ENCODE peak calls at places on chromosome 18, in six cellular contexts. One of them, this sample, is unnamed.

GRCh38 chr18:57299931-57300330 is 52.4 kb upstream of the ST8SIA3 start:
- DNase-seq in CD8-positive, alpha-beta memory T cell: no peak
- DNase-seq in heart left ventricle: no peak
- DNase-seq in astrocyte: no peak
- DNase-seq in GM23248: no peak
- DNase-seq in H1: no peak
- DNase-seq in this sample: no peak

GRCh38 chr18:32271649-32272324 is 81.9 kb downstream of the MEP1B start:
- DNase-seq in CD8-positive, alpha-beta memory T cell: peak; percentile 15
- DNase-seq in heart left ventricle: peak; percentile 30
- DNase-seq in astrocyte: peak; percentile 43
- DNase-seq in GM23248: peak; percentile 69
- DNase-seq in H1: no peak
- DNase-seq in this sample: no peak

GRCh38 chr18:26190506-26190905 is 35.7 kb upstream of the TAF4B start:
- DNase-seq in CD8-positive, alpha-beta memory T cell: peak; percentile 45
- DNase-seq in heart left ventricle: no peak
- DNase-seq in astrocyte: no peak
- DNase-seq in GM23248: no peak
- DNase-seq in H1: no peak
- DNase-seq in this sample: no peak

GRCh38 chr18:58251416-58251815 is 207.4 kb downstream of the NEDD4L start:
- DNase-seq in CD8-positive, alpha-beta memory T cell: no peak
- DNase-seq in heart left ventricle: no peak
- DNase-seq in astrocyte: no peak
- DNase-seq in GM23248: no peak
- DNase-seq in H1: no peak
- DNase-seq in this sample: no peak

GRCh38 chr18:22637787-22638186 is 220.1 kb upstream of the CTAGE1 start:
- DNase-seq in CD8-positive, alpha-beta memory T cell: no peak
- DNase-seq in heart left ventricle: no peak
- DNase-seq in astrocyte: peak; percentile 93
- DNase-seq in GM23248: peak; percentile 88
- DNase-seq in H1: no peak
- DNase-seq in this sample: no peak

GRCh38 chr18:32629292-32629691 is 143.5 kb downstream of the KLHL14 start:
- DNase-seq in CD8-positive, alpha-beta memory T cell: no peak
- DNase-seq in heart left ventricle: no peak
- DNase-seq in astrocyte: no peak
- DNase-seq in GM23248: no peak
- DNase-seq in H1: no peak
- DNase-seq in this sample: no peak

GRCh38 chr18:60664736-60665135 is 292.2 kb upstream of the MC4R start:
- DNase-seq in CD8-positive, alpha-beta memory T cell: no peak
- DNase-seq in heart left ventricle: no peak
- DNase-seq in astrocyte: no peak
- DNase-seq in GM23248: no peak
- DNase-seq in H1: no peak
- DNase-seq in this sample: no peak

GRCh38 chr18:58186258-58186948 is 142.4 kb downstream of the NEDD4L start:
- DNase-seq in CD8-positive, alpha-beta memory T cell: no peak
- DNase-seq in heart left ventricle: no peak
- DNase-seq in astrocyte: peak; percentile 93
- DNase-seq in GM23248: peak; percentile 72
- DNase-seq in H1: no peak
- DNase-seq in this sample: no peak

GRCh38 chr18:6146309-6146661 is 251.0 kb upstream of the TMEM200C start:
- DNase-seq in CD8-positive, alpha-beta memory T cell: no peak
- DNase-seq in heart left ventricle: no peak
- DNase-seq in astrocyte: no peak
- DNase-seq in GM23248: no peak
- DNase-seq in H1: no peak
- DNase-seq in this sample: no peak

GRCh38 chr18:36756262-36756661 is 72.5 kb downstream of the TPGS2 start:
- DNase-seq in CD8-positive, alpha-beta memory T cell: no peak
- DNase-seq in heart left ventricle: no peak
- DNase-seq in astrocyte: peak; percentile 48
- DNase-seq in GM23248: peak; percentile 67
- DNase-seq in H1: no peak
- DNase-seq in this sample: no peak

GRCh38 chr18:64110692-64111480 is 38.0 kb downstream of the LINC00305 start:
- DNase-seq in CD8-positive, alpha-beta memory T cell: no peak
- DNase-seq in heart left ventricle: no peak
- DNase-seq in astrocyte: no peak
- DNase-seq in GM23248: peak; percentile 36
- DNase-seq in H1: no peak
- DNase-seq in this sample: no peak

GRCh38 chr18:76875390-76876330 is 53.3 kb downstream of the ZNF236 start:
- DNase-seq in CD8-positive, alpha-beta memory T cell: peak; percentile 17
- DNase-seq in heart left ventricle: no peak
- DNase-seq in astrocyte: no peak
- DNase-seq in GM23248: peak; percentile 44
- DNase-seq in H1: no peak
- DNase-seq in this sample: peak; percentile 46

GRCh38 chr18:48776161-48776555 is 174.6 kb downstream of the SMAD7 start:
- DNase-seq in CD8-positive, alpha-beta memory T cell: no peak
- DNase-seq in heart left ventricle: no peak
- DNase-seq in astrocyte: no peak
- DNase-seq in GM23248: no peak
- DNase-seq in H1: no peak
- DNase-seq in this sample: no peak

GRCh38 chr18:75836516-75836915 is 409.0 kb upstream of the SMIM21 start:
- DNase-seq in CD8-positive, alpha-beta memory T cell: no peak
- DNase-seq in heart left ventricle: no peak
- DNase-seq in astrocyte: no peak
- DNase-seq in GM23248: no peak
- DNase-seq in H1: no peak
- DNase-seq in this sample: peak; percentile 10

GRCh38 chr18:61797691-61798590 is 94.9 kb downstream of the RNF152 start:
- DNase-seq in CD8-positive, alpha-beta memory T cell: no peak
- DNase-seq in heart left ventricle: no peak
- DNase-seq in astrocyte: no peak
- DNase-seq in GM23248: no peak
- DNase-seq in H1: no peak
- DNase-seq in this sample: no peak

GRCh38 chr18:13446024-13446423 is 227.5 kb downstream of the LDLRAD4 start:
- DNase-seq in CD8-positive, alpha-beta memory T cell: no peak
- DNase-seq in heart left ventricle: no peak
- DNase-seq in astrocyte: no peak
- DNase-seq in GM23248: no peak
- DNase-seq in H1: no peak
- DNase-seq in this sample: no peak

GRCh38 chr18:30177056-30177455 is 865.5 kb downstream of the DSC3 start:
- DNase-seq in CD8-positive, alpha-beta memory T cell: no peak
- DNase-seq in heart left ventricle: no peak
- DNase-seq in astrocyte: peak; percentile 87
- DNase-seq in GM23248: peak; percentile 31
- DNase-seq in H1: no peak
- DNase-seq in this sample: no peak

GRCh38 chr18:48942554-48943261 is 8.1 kb downstream of the SMAD7 start:
- DNase-seq in CD8-positive, alpha-beta memory T cell: no peak
- DNase-seq in heart left ventricle: no peak
- DNase-seq in astrocyte: peak; percentile 99
- DNase-seq in GM23248: peak; percentile 97
- DNase-seq in H1: no peak
- DNase-seq in this sample: peak; percentile 62

GRCh38 chr18:10329116-10329515 is 125.3 kb upstream of the APCDD1 start:
- DNase-seq in CD8-positive, alpha-beta memory T cell: no peak
- DNase-seq in heart left ventricle: no peak
- DNase-seq in astrocyte: peak; percentile 35
- DNase-seq in GM23248: peak; percentile 69
- DNase-seq in H1: no peak
- DNase-seq in this sample: no peak

GRCh38 chr18:3177902-3178687 is 41.7 kb downstream of the MYOM1 start:
- DNase-seq in CD8-positive, alpha-beta memory T cell: no peak
- DNase-seq in heart left ventricle: peak; percentile 60
- DNase-seq in astrocyte: peak; percentile 31
- DNase-seq in GM23248: no peak
- DNase-seq in H1: no peak
- DNase-seq in this sample: peak; percentile 65

GRCh38 chr18:3892141-3892540 is 442.2 kb downstream of the TGIF1 start:
- DNase-seq in CD8-positive, alpha-beta memory T cell: no peak
- DNase-seq in heart left ventricle: no peak
- DNase-seq in astrocyte: no peak
- DNase-seq in GM23248: no peak
- DNase-seq in H1: no peak
- DNase-seq in this sample: no peak

GRCh38 chr18:23200751-23201150 is 65.5 kb downstream of the CABLES1 start:
- DNase-seq in CD8-positive, alpha-beta memory T cell: no peak
- DNase-seq in heart left ventricle: no peak
- DNase-seq in astrocyte: no peak
- DNase-seq in GM23248: no peak
- DNase-seq in H1: no peak
- DNase-seq in this sample: no peak

GRCh38 chr18:75915941-75916640 is 488.6 kb upstream of the SMIM21 start:
- DNase-seq in CD8-positive, alpha-beta memory T cell: no peak
- DNase-seq in heart left ventricle: no peak
- DNase-seq in astrocyte: peak; percentile 33
- DNase-seq in GM23248: no peak
- DNase-seq in H1: no peak
- DNase-seq in this sample: no peak

GRCh38 chr18:33828949-33829348 is 250.9 kb downstream of the ASXL3 start:
- DNase-seq in CD8-positive, alpha-beta memory T cell: no peak
- DNase-seq in heart left ventricle: no peak
- DNase-seq in astrocyte: no peak
- DNase-seq in GM23248: no peak
- DNase-seq in H1: no peak
- DNase-seq in this sample: no peak
- H3K27ac ChIP-seq in CD8-positive, alpha-beta memory T cell: no peak overlapping the region
- H3K27ac ChIP-seq in heart left ventricle: no peak overlapping the region
- H3K27ac ChIP-seq in astrocyte: no peak overlapping the region
- H3K27ac ChIP-seq in GM23248: no peak overlapping the region
- H3K27ac ChIP-seq in H1: no peak overlapping the region
- H3K27ac ChIP-seq in this sample: no peak overlapping the region

GRCh38 chr18:7598167-7599062 is 31.3 kb downstream of the PTPRM start:
- DNase-seq in CD8-positive, alpha-beta memory T cell: no peak
- DNase-seq in heart left ventricle: no peak
- DNase-seq in astrocyte: peak; percentile 64
- DNase-seq in GM23248: peak; percentile 65
- DNase-seq in H1: no peak
- DNase-seq in this sample: no peak

GRCh38 chr18:7601936-7602335 is 34.8 kb downstream of the PTPRM start:
- DNase-seq in CD8-positive, alpha-beta memory T cell: no peak
- DNase-seq in heart left ventricle: no peak
- DNase-seq in astrocyte: no peak
- DNase-seq in GM23248: no peak
- DNase-seq in H1: no peak
- DNase-seq in this sample: no peak

GRCh38 chr18:7601249-7601620 is 34.1 kb downstream of the PTPRM start:
- DNase-seq in CD8-positive, alpha-beta memory T cell: no peak
- DNase-seq in heart left ventricle: no peak
- DNase-seq in astrocyte: peak; percentile 90
- DNase-seq in GM23248: peak; percentile 48
- DNase-seq in H1: no peak
- DNase-seq in this sample: no peak

GRCh38 chr18:7600528-7601248 is 33.6 kb downstream of the PTPRM start:
- DNase-seq in CD8-positive, alpha-beta memory T cell: no peak
- DNase-seq in heart left ventricle: no peak
- DNase-seq in astrocyte: no peak
- DNase-seq in GM23248: no peak
- DNase-seq in H1: no peak
- DNase-seq in this sample: no peak

DNA sequence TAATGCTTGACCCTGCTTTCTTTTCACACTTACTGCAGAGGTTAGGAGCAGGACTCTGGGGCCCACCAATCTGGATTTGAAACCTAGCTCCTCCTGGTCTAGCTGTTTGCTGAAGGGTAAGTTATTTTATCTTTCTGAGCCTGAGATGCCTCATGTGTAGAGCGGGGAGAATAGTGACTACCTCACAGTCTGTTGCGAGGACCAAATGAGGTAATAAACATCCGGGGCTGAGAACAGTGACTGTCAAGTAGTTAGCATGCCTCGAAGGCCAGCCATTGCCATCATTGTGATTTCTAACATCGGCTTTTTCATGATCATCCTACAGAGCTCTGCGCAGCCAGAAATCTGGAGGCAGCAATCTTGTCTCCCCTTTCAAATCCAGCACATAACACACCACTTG is 32.9 kb downstream of the PTPRM start:
- DNase-seq in CD8-positive, alpha-beta memory T cell: no peak
- DNase-seq in heart left ventricle: no peak
- DNase-seq in astrocyte: no peak
- DNase-seq in GM23248: no peak
- DNase-seq in H1: no peak
- DNase-seq in this sample: no peak
- H3K4me1 ChIP-seq in CD8-positive, alpha-beta memory T cell: no peaks in the 10 kb centered on the region
- H3K4me1 ChIP-seq in heart left ventricle: peaks cover 85% of the 10 kb centered on the region
- H3K4me1 ChIP-seq in astrocyte: peaks cover 24% of the 10 kb centered on the region
- H3K4me1 ChIP-seq in GM23248: peaks cover 16% of the 10 kb centered on the region
- H3K4me1 ChIP-seq in H1: peaks cover 3% of the 10 kb centered on the region
- H3K4me1 ChIP-seq in this sample: peaks cover 18% of the 10 kb centered on the region

GRCh38 chr18:45245036-45245638 is 370.1 kb upstream of the SLC14A2 start:
- DNase-seq in CD8-positive, alpha-beta memory T cell: no peak
- DNase-seq in heart left ventricle: no peak
- DNase-seq in astrocyte: peak; percentile 58
- DNase-seq in GM23248: peak; percentile 34
- DNase-seq in H1: no peak
- DNase-seq in this sample: no peak
- H3K27ac ChIP-seq in CD8-positive, alpha-beta memory T cell: no peak overlapping the region
- H3K27ac ChIP-seq in heart left ventricle: no peak overlapping the region
- H3K27ac ChIP-seq in astrocyte: no peak overlapping the region
- H3K27ac ChIP-seq in GM23248: peak overlapping the region; percentile 28
- H3K27ac ChIP-seq in H1: no peak overlapping the region
- H3K27ac ChIP-seq in this sample: no peak overlapping the region

DNA sequence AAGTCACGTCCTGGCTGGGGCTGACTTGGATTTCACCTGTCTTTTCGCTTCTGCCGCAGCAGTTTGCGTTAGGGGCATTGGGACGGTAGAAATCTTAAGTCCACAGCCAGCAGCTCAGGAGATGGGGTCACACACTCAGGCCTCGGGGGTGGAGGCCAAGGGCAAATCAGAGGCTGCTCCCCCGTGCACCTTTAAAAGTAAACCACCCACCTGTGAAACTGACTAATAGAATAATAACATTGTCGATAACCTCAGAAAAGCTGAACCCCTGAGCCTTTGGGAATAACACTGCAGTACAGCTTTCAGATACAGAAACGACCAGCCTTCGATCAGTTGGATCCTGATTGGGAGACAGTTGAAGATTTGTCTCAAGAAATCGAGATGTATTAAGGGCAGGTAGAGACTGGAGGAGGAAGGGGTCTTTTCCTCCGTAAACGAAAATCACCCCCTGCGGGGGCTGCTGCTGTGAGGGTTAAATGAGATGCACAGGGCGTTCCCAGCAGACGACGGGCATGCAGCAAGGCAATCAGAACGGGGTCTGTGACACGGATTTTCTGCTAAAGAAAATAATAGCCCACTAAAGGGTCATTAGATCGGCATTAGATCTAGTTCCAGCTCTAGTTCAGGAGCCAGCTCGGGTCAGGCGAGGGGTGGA is 16.4 kb upstream of the NFATC1 start:
- DNase-seq in CD8-positive, alpha-beta memory T cell: no peak
- DNase-seq in heart left ventricle: no peak
- DNase-seq in astrocyte: no peak
- DNase-seq in GM23248: no peak
- DNase-seq in H1: no peak
- DNase-seq in this sample: no peak
- H3K4me1 ChIP-seq in CD8-positive, alpha-beta memory T cell: peaks cover 6% of the 10 kb centered on the region
- H3K4me1 ChIP-seq in heart left ventricle: peaks cover 7% of the 10 kb centered on the region
- H3K4me1 ChIP-seq in astrocyte: peaks cover 3% of the 10 kb centered on the region
- H3K4me1 ChIP-seq in GM23248: no peaks in the 10 kb centered on the region
- H3K4me1 ChIP-seq in H1: peaks cover 3% of the 10 kb centered on the region
- H3K4me1 ChIP-seq in this sample: peaks cover 1% of the 10 kb centered on the region

This sample was measured in lung.